ENCODE peak calls at places on chromosomes 3 and 15, in eight cellular contexts. One of them, this sample, is unnamed.

GRCh38 chr3:195001961-195002861 is 268.7 kb downstream of the XXYLT1 start:
- DNase-seq in mesothelial cell of epicardium: no peak
- DNase-seq in CD8-positive, alpha-beta T cell: no peak
- DNase-seq in HCT116: peak; percentile 37
- DNase-seq in Peyer's patch: peak; percentile 55
- DNase-seq in omental fat pad: no peak
- DNase-seq in glutamatergic neuron: peak; percentile 73
- DNase-seq in stomach: peak; percentile 78
- DNase-seq in this sample: peak; percentile 74

GRCh38 chr3:157369712-157370447 is 66.8 kb upstream of the PTX3 start:
- DNase-seq in mesothelial cell of epicardium: no peak
- DNase-seq in CD8-positive, alpha-beta T cell: no peak
- DNase-seq in HCT116: no peak
- DNase-seq in Peyer's patch: no peak
- DNase-seq in omental fat pad: no peak
- DNase-seq in glutamatergic neuron: no peak
- DNase-seq in stomach: no peak
- DNase-seq in this sample: no peak

GRCh38 chr3:156978471-156978961 is 152.4 kb downstream of the LEKR1 start:
- DNase-seq in mesothelial cell of epicardium: no peak
- DNase-seq in CD8-positive, alpha-beta T cell: no peak
- DNase-seq in HCT116: no peak
- DNase-seq in Peyer's patch: peak; percentile 41
- DNase-seq in omental fat pad: no peak
- DNase-seq in glutamatergic neuron: no peak
- DNase-seq in stomach: no peak
- DNase-seq in this sample: no peak

GRCh38 chr3:159839561-159840379 is 148.9 kb upstream of the IL12A start:
- DNase-seq in mesothelial cell of epicardium: no peak
- DNase-seq in CD8-positive, alpha-beta T cell: no peak
- DNase-seq in HCT116: no peak
- DNase-seq in Peyer's patch: no peak
- DNase-seq in omental fat pad: no peak
- DNase-seq in glutamatergic neuron: peak; percentile 88
- DNase-seq in stomach: no peak
- DNase-seq in this sample: peak; percentile 18

GRCh38 chr3:149516920-149517319 is 42.4 kb downstream of the TM4SF4 start:
- DNase-seq in mesothelial cell of epicardium: no peak
- DNase-seq in CD8-positive, alpha-beta T cell: no peak
- DNase-seq in HCT116: no peak
- DNase-seq in Peyer's patch: no peak
- DNase-seq in omental fat pad: no peak
- DNase-seq in glutamatergic neuron: no peak
- DNase-seq in stomach: no peak
- DNase-seq in this sample: no peak

GRCh38 chr3:158127250-158128219 is 17.6 kb downstream of the RSRC1 start:
- DNase-seq in mesothelial cell of epicardium: no peak
- DNase-seq in CD8-positive, alpha-beta T cell: no peak
- DNase-seq in HCT116: no peak
- DNase-seq in Peyer's patch: no peak
- DNase-seq in omental fat pad: no peak
- DNase-seq in glutamatergic neuron: no peak
- DNase-seq in stomach: no peak
- DNase-seq in this sample: no peak

GRCh38 chr3:184710870-184711365 is 946 bp downstream of the MAGEF1 start:
- DNase-seq in mesothelial cell of epicardium: no peak
- DNase-seq in CD8-positive, alpha-beta T cell: peak; percentile 22
- DNase-seq in HCT116: no peak
- DNase-seq in Peyer's patch: peak; percentile 57
- DNase-seq in omental fat pad: no peak
- DNase-seq in glutamatergic neuron: no peak
- DNase-seq in stomach: no peak
- DNase-seq in this sample: no peak

GRCh38 chr3:132753946-132754345 is 31.7 kb upstream of the NPHP3 start:
- DNase-seq in mesothelial cell of epicardium: no peak
- DNase-seq in CD8-positive, alpha-beta T cell: no peak
- DNase-seq in HCT116: no peak
- DNase-seq in Peyer's patch: no peak
- DNase-seq in omental fat pad: no peak
- DNase-seq in glutamatergic neuron: no peak
- DNase-seq in stomach: no peak
- DNase-seq in this sample: no peak

GRCh38 chr15:73924258-73924921 is 1.9 kb upstream of the LOXL1 start:
- DNase-seq in mesothelial cell of epicardium: no peak
- DNase-seq in CD8-positive, alpha-beta T cell: no peak
- DNase-seq in HCT116: no peak
- DNase-seq in Peyer's patch: no peak
- DNase-seq in omental fat pad: no peak
- DNase-seq in glutamatergic neuron: peak; percentile 74
- DNase-seq in stomach: no peak
- DNase-seq in this sample: no peak

GRCh38 chr15:91135201-91136130 is 35.4 kb downstream of the SV2B start:
- DNase-seq in mesothelial cell of epicardium: no peak
- DNase-seq in CD8-positive, alpha-beta T cell: no peak
- DNase-seq in HCT116: no peak
- DNase-seq in Peyer's patch: no peak
- DNase-seq in omental fat pad: no peak
- DNase-seq in glutamatergic neuron: no peak
- DNase-seq in stomach: no peak
- DNase-seq in this sample: no peak

GRCh38 chr15:70321106-70321809 is 223.5 kb upstream of the TLE3 start:
- DNase-seq in mesothelial cell of epicardium: no peak
- DNase-seq in CD8-positive, alpha-beta T cell: no peak
- DNase-seq in HCT116: no peak
- DNase-seq in Peyer's patch: no peak
- DNase-seq in omental fat pad: no peak
- DNase-seq in glutamatergic neuron: no peak
- DNase-seq in stomach: no peak
- DNase-seq in this sample: no peak

GRCh38 chr3:184332370-184333090 is 4.9 kb upstream of the FAM131A start:
- DNase-seq in mesothelial cell of epicardium: no peak
- DNase-seq in CD8-positive, alpha-beta T cell: no peak
- DNase-seq in HCT116: no peak
- DNase-seq in Peyer's patch: no peak
- DNase-seq in omental fat pad: no peak
- DNase-seq in glutamatergic neuron: no peak
- DNase-seq in stomach: no peak
- DNase-seq in this sample: no peak

GRCh38 chr3:47243748-47244147 is 38.9 kb downstream of the KIF9 start:
- DNase-seq in mesothelial cell of epicardium: no peak
- DNase-seq in CD8-positive, alpha-beta T cell: no peak
- DNase-seq in HCT116: no peak
- DNase-seq in Peyer's patch: no peak
- DNase-seq in omental fat pad: no peak
- DNase-seq in glutamatergic neuron: no peak
- DNase-seq in stomach: no peak
- DNase-seq in this sample: no peak
- TF ChIP-seq CTCF in mesothelial cell of epicardium: no peak
- TF ChIP-seq CTCF in CD8-positive, alpha-beta T cell: no peak
- TF ChIP-seq CTCF in HCT116: no peak
- TF ChIP-seq CTCF in Peyer's patch: no peak
- TF ChIP-seq CTCF in omental fat pad: no peak
- TF ChIP-seq CTCF in glutamatergic neuron: no peak
- TF ChIP-seq CTCF in stomach: no peak
- TF ChIP-seq CTCF in this sample: no peak

GRCh38 chr3:38116471-38117162 is 20.3 kb downstream of the ACAA1 start:
- DNase-seq in mesothelial cell of epicardium: no peak
- DNase-seq in CD8-positive, alpha-beta T cell: no peak
- DNase-seq in HCT116: no peak
- DNase-seq in Peyer's patch: no peak
- DNase-seq in omental fat pad: peak; percentile 11
- DNase-seq in glutamatergic neuron: no peak
- DNase-seq in stomach: no peak
- DNase-seq in this sample: peak; percentile 15
- TF ChIP-seq CTCF in mesothelial cell of epicardium: no peak
- TF ChIP-seq CTCF in CD8-positive, alpha-beta T cell: no peak
- TF ChIP-seq CTCF in HCT116: no peak
- TF ChIP-seq CTCF in Peyer's patch: no peak
- TF ChIP-seq CTCF in omental fat pad: no peak
- TF ChIP-seq CTCF in glutamatergic neuron: no peak
- TF ChIP-seq CTCF in stomach: no peak
- TF ChIP-seq CTCF in this sample: no peak

GRCh38 chr15:77376770-77377169 is 43.1 kb downstream of the PEAK1 start:
- DNase-seq in mesothelial cell of epicardium: no peak
- DNase-seq in CD8-positive, alpha-beta T cell: no peak
- DNase-seq in HCT116: no peak
- DNase-seq in Peyer's patch: no peak
- DNase-seq in omental fat pad: no peak
- DNase-seq in glutamatergic neuron: no peak
- DNase-seq in stomach: no peak
- DNase-seq in this sample: no peak

GRCh38 chr15:77371850-77372249 is 48.1 kb downstream of the PEAK1 start:
- DNase-seq in mesothelial cell of epicardium: no peak
- DNase-seq in CD8-positive, alpha-beta T cell: no peak
- DNase-seq in HCT116: no peak
- DNase-seq in Peyer's patch: no peak
- DNase-seq in omental fat pad: no peak
- DNase-seq in glutamatergic neuron: no peak
- DNase-seq in stomach: no peak
- DNase-seq in this sample: no peak

GRCh38 chr15:77370580-77370979 is 49.3 kb downstream of the PEAK1 start:
- DNase-seq in mesothelial cell of epicardium: no peak
- DNase-seq in CD8-positive, alpha-beta T cell: no peak
- DNase-seq in HCT116: no peak
- DNase-seq in Peyer's patch: no peak
- DNase-seq in omental fat pad: no peak
- DNase-seq in glutamatergic neuron: no peak
- DNase-seq in stomach: no peak
- DNase-seq in this sample: no peak

GRCh38 chr15:77375133-77375532 is 44.8 kb downstream of the PEAK1 start:
- DNase-seq in mesothelial cell of epicardium: no peak
- DNase-seq in CD8-positive, alpha-beta T cell: no peak
- DNase-seq in HCT116: no peak
- DNase-seq in Peyer's patch: no peak
- DNase-seq in omental fat pad: no peak
- DNase-seq in glutamatergic neuron: no peak
- DNase-seq in stomach: no peak
- DNase-seq in this sample: no peak

GRCh38 chr15:77373441-77373840 is 46.5 kb downstream of the PEAK1 start:
- DNase-seq in mesothelial cell of epicardium: no peak
- DNase-seq in CD8-positive, alpha-beta T cell: no peak
- DNase-seq in HCT116: no peak
- DNase-seq in Peyer's patch: no peak
- DNase-seq in omental fat pad: no peak
- DNase-seq in glutamatergic neuron: no peak
- DNase-seq in stomach: no peak
- DNase-seq in this sample: no peak
- TF ChIP-seq CTCF in mesothelial cell of epicardium: no peak
- TF ChIP-seq CTCF in CD8-positive, alpha-beta T cell: no peak
- TF ChIP-seq CTCF in HCT116: no peak
- TF ChIP-seq CTCF in Peyer's patch: no peak
- TF ChIP-seq CTCF in omental fat pad: no peak
- TF ChIP-seq CTCF in glutamatergic neuron: no peak
- TF ChIP-seq CTCF in stomach: no peak
- TF ChIP-seq CTCF in this sample: no peak

DNA sequence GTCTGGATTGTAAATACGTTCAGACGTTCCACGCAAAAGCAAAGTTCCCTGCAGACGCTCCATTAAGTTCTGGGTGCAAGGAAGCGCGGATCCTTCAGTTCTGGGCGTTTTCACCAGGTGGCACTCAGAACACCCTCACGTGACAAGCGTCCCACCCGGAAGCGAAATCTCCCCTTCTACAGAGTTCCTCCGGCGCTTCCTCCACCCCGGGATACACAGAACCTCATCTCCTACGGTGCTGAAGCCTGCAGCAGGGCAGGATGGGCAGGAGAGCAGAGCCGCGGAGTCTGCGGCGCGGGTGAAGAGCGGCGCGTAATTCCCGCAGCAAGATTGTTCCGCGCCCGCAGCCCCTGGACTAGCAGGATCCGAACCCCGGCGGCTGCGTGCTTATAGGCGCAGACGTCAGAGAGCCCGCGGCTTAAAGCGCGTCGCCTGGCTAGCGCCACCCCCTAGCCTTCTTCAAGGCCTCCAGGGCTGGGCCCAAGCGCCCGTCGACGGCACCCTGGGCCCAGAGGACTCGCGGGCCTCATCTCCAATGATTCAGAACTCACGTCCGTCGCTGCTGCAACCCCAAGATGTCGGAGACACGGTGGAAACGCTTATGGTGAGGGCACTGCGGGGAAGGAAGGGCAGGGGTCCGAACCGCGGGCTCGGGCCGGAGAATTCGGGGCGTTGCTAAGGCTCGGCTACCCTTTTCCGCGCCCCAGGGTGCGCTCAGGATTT is at the start of gene SLC25A38:
- DNase-seq in mesothelial cell of epicardium: peak; percentile 43
- DNase-seq in CD8-positive, alpha-beta T cell: peak; percentile 78
- DNase-seq in HCT116: peak; percentile 83
- DNase-seq in Peyer's patch: peak; percentile 93
- DNase-seq in omental fat pad: peak; percentile 46
- DNase-seq in glutamatergic neuron: peak; percentile 80
- DNase-seq in stomach: peak; percentile 80
- DNase-seq in this sample: peak; percentile 85
- TF ChIP-seq CTCF in mesothelial cell of epicardium: no peak
- TF ChIP-seq CTCF in CD8-positive, alpha-beta T cell: peak; percentile 39
- TF ChIP-seq CTCF in HCT116: no peak
- TF ChIP-seq CTCF in Peyer's patch: no peak
- TF ChIP-seq CTCF in omental fat pad: no peak
- TF ChIP-seq CTCF in glutamatergic neuron: no peak
- TF ChIP-seq CTCF in stomach: no peak
- TF ChIP-seq CTCF in this sample: peak; percentile 30

GRCh38 chr15:61644550-61644949 is 415.4 kb upstream of the RORA start:
- DNase-seq in mesothelial cell of epicardium: no peak
- DNase-seq in CD8-positive, alpha-beta T cell: no peak
- DNase-seq in HCT116: no peak
- DNase-seq in Peyer's patch: no peak
- DNase-seq in omental fat pad: no peak
- DNase-seq in glutamatergic neuron: no peak
- DNase-seq in stomach: no peak
- DNase-seq in this sample: no peak
- TF ChIP-seq CTCF in mesothelial cell of epicardium: no peak
- TF ChIP-seq CTCF in CD8-positive, alpha-beta T cell: no peak
- TF ChIP-seq CTCF in HCT116: no peak
- TF ChIP-seq CTCF in Peyer's patch: no peak
- TF ChIP-seq CTCF in omental fat pad: no peak
- TF ChIP-seq CTCF in glutamatergic neuron: no peak
- TF ChIP-seq CTCF in stomach: no peak
- TF ChIP-seq CTCF in this sample: no peak

DNA sequence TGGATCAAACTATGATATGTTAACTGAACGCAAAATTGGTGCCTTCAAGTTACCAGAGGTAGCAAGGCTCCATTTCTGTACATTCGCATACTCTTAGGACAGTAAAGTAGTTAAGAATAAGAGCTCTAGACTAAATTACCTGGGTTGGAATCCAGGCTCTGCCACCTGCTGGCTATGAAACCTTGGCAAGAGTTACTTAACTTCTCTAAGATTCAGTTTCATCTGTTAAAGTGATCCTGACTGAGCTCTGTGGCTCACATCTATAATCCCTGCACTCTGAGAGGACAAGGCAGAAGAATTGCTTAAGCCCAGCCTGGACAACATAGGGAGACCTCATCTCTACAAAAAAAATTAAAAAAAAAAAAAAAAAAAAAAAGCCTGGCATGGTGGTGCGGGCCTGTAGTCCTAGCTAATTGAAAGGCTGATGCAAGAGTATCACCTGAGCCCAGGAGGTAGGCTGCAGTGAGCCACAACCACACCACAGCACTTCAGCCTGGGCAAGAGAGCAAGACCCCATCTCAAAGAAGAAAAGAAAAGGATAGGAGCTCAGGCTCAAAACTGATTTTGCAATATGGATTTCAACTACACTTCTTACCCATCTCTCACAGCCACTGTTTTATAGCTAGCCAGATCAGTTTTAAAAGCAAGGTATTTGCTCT is 21.3 kb downstream of the GSK3B start:
- DNase-seq in mesothelial cell of epicardium: no peak
- DNase-seq in CD8-positive, alpha-beta T cell: no peak
- DNase-seq in HCT116: no peak
- DNase-seq in Peyer's patch: no peak
- DNase-seq in omental fat pad: no peak
- DNase-seq in glutamatergic neuron: no peak
- DNase-seq in stomach: no peak
- DNase-seq in this sample: no peak
- TF ChIP-seq CTCF in mesothelial cell of epicardium: no peak
- TF ChIP-seq CTCF in CD8-positive, alpha-beta T cell: no peak
- TF ChIP-seq CTCF in HCT116: no peak
- TF ChIP-seq CTCF in Peyer's patch: no peak
- TF ChIP-seq CTCF in omental fat pad: no peak
- TF ChIP-seq CTCF in glutamatergic neuron: no peak
- TF ChIP-seq CTCF in stomach: no peak
- TF ChIP-seq CTCF in this sample: no peak

This sample was measured in D721Med.